ENCODE peak calls at places on chromosomes 11 and 22, in nine cellular contexts. One of them, this sample, is unnamed.

GRCh38 chr11:21268036-21268435 is 598.6 kb downstream of the NELL1 start:
- DNase-seq in glutamatergic neuron: no peak
- DNase-seq in right atrium auricular region: no peak
- DNase-seq in right lobe of liver: no peak
- DNase-seq in activated CD8-positive, alpha-beta T cell treated with anti-CD3 and anti-CD28 coated beads for 36 hours: no peak
- DNase-seq in NCI-H1417: no peak
- DNase-seq in NAMALWA: no peak
- DNase-seq in CD4-positive, alpha-beta memory T cell: no peak
- DNase-seq in DMS 273 treated with DMSO at 0.1 percent for 48 hours: no peak
- DNase-seq in this sample: no peak

GRCh38 chr11:112605093-112605666 is 344.5 kb upstream of the PLET1 start:
- DNase-seq in glutamatergic neuron: no peak
- DNase-seq in right atrium auricular region: no peak
- DNase-seq in right lobe of liver: no peak
- DNase-seq in activated CD8-positive, alpha-beta T cell treated with anti-CD3 and anti-CD28 coated beads for 36 hours: no peak
- DNase-seq in NCI-H1417: no peak
- DNase-seq in NAMALWA: no peak
- DNase-seq in CD4-positive, alpha-beta memory T cell: no peak
- DNase-seq in DMS 273 treated with DMSO at 0.1 percent for 48 hours: no peak
- DNase-seq in this sample: no peak

GRCh38 chr11:44065851-44066731 is at the start of gene ACCS:
- DNase-seq in glutamatergic neuron: peak
- DNase-seq in right atrium auricular region: peak
- DNase-seq in right lobe of liver: peak
- DNase-seq in activated CD8-positive, alpha-beta T cell treated with anti-CD3 and anti-CD28 coated beads for 36 hours: peak
- DNase-seq in NCI-H1417: peak
- DNase-seq in NAMALWA: no peak
- DNase-seq in CD4-positive, alpha-beta memory T cell: peak
- DNase-seq in DMS 273 treated with DMSO at 0.1 percent for 48 hours: peak
- DNase-seq in this sample: peak

GRCh38 chr11:112541140-112541901 is 280.7 kb upstream of the PLET1 start:
- DNase-seq in glutamatergic neuron: no peak
- DNase-seq in right atrium auricular region: no peak
- DNase-seq in right lobe of liver: no peak
- DNase-seq in activated CD8-positive, alpha-beta T cell treated with anti-CD3 and anti-CD28 coated beads for 36 hours: no peak
- DNase-seq in NCI-H1417: no peak
- DNase-seq in NAMALWA: no peak
- DNase-seq in CD4-positive, alpha-beta memory T cell: no peak
- DNase-seq in DMS 273 treated with DMSO at 0.1 percent for 48 hours: no peak
- DNase-seq in this sample: no peak

GRCh38 chr11:57482782-57483569 is 22.6 kb downstream of the RTN4RL2 start:
- DNase-seq in glutamatergic neuron: peak
- DNase-seq in right atrium auricular region: no peak
- DNase-seq in right lobe of liver: no peak
- DNase-seq in activated CD8-positive, alpha-beta T cell treated with anti-CD3 and anti-CD28 coated beads for 36 hours: peak
- DNase-seq in NCI-H1417: peak
- DNase-seq in NAMALWA: no peak
- DNase-seq in CD4-positive, alpha-beta memory T cell: peak
- DNase-seq in DMS 273 treated with DMSO at 0.1 percent for 48 hours: peak
- DNase-seq in this sample: no peak

GRCh38 chr11:63942803-63943202 is 4.0 kb downstream of the NAA40 start:
- DNase-seq in glutamatergic neuron: no peak
- DNase-seq in right atrium auricular region: no peak
- DNase-seq in right lobe of liver: no peak
- DNase-seq in activated CD8-positive, alpha-beta T cell treated with anti-CD3 and anti-CD28 coated beads for 36 hours: no peak
- DNase-seq in NCI-H1417: no peak
- DNase-seq in NAMALWA: no peak
- DNase-seq in CD4-positive, alpha-beta memory T cell: no peak
- DNase-seq in DMS 273 treated with DMSO at 0.1 percent for 48 hours: no peak
- DNase-seq in this sample: no peak

GRCh38 chr11:31236052-31236652 is 133.4 kb downstream of the DCDC1 start:
- DNase-seq in glutamatergic neuron: no peak
- DNase-seq in right atrium auricular region: no peak
- DNase-seq in right lobe of liver: no peak
- DNase-seq in activated CD8-positive, alpha-beta T cell treated with anti-CD3 and anti-CD28 coated beads for 36 hours: no peak
- DNase-seq in NCI-H1417: peak
- DNase-seq in NAMALWA: peak
- DNase-seq in CD4-positive, alpha-beta memory T cell: no peak
- DNase-seq in DMS 273 treated with DMSO at 0.1 percent for 48 hours: no peak
- DNase-seq in this sample: no peak

GRCh38 chr22:20566420-20567260 is 59.2 kb downstream of the MED15 start:
- DNase-seq in glutamatergic neuron: no peak
- DNase-seq in right atrium auricular region: no peak
- DNase-seq in right lobe of liver: no peak
- DNase-seq in activated CD8-positive, alpha-beta T cell treated with anti-CD3 and anti-CD28 coated beads for 36 hours: peak
- DNase-seq in NCI-H1417: no peak
- DNase-seq in NAMALWA: no peak
- DNase-seq in CD4-positive, alpha-beta memory T cell: peak
- DNase-seq in DMS 273 treated with DMSO at 0.1 percent for 48 hours: no peak
- DNase-seq in this sample: no peak

GRCh38 chr11:1130276-1131032 is 27.3 kb upstream of the MUC5AC start:
- DNase-seq in glutamatergic neuron: no peak
- DNase-seq in right atrium auricular region: no peak
- DNase-seq in right lobe of liver: no peak
- DNase-seq in activated CD8-positive, alpha-beta T cell treated with anti-CD3 and anti-CD28 coated beads for 36 hours: no peak
- DNase-seq in NCI-H1417: peak
- DNase-seq in NAMALWA: no peak
- DNase-seq in CD4-positive, alpha-beta memory T cell: no peak
- DNase-seq in DMS 273 treated with DMSO at 0.1 percent for 48 hours: no peak
- DNase-seq in this sample: no peak

GRCh38 chr11:57049749-57050148 is 61.0 kb downstream of the OR5AK2 start:
- DNase-seq in glutamatergic neuron: no peak
- DNase-seq in right atrium auricular region: no peak
- DNase-seq in right lobe of liver: no peak
- DNase-seq in activated CD8-positive, alpha-beta T cell treated with anti-CD3 and anti-CD28 coated beads for 36 hours: no peak
- DNase-seq in NCI-H1417: no peak
- DNase-seq in NAMALWA: no peak
- DNase-seq in CD4-positive, alpha-beta memory T cell: no peak
- DNase-seq in DMS 273 treated with DMSO at 0.1 percent for 48 hours: no peak
- DNase-seq in this sample: no peak

GRCh38 chr22:24525416-24526037 is 29.4 kb downstream of the GUCD1 start:
- DNase-seq in glutamatergic neuron: peak
- DNase-seq in right atrium auricular region: peak
- DNase-seq in right lobe of liver: peak
- DNase-seq in activated CD8-positive, alpha-beta T cell treated with anti-CD3 and anti-CD28 coated beads for 36 hours: peak
- DNase-seq in NCI-H1417: peak
- DNase-seq in NAMALWA: peak
- DNase-seq in CD4-positive, alpha-beta memory T cell: peak
- DNase-seq in DMS 273 treated with DMSO at 0.1 percent for 48 hours: peak
- DNase-seq in this sample: peak

GRCh38 chr11:118295834-118296454 is 8.6 kb upstream of the CD3E start:
- DNase-seq in glutamatergic neuron: no peak
- DNase-seq in right atrium auricular region: no peak
- DNase-seq in right lobe of liver: no peak
- DNase-seq in activated CD8-positive, alpha-beta T cell treated with anti-CD3 and anti-CD28 coated beads for 36 hours: peak
- DNase-seq in NCI-H1417: no peak
- DNase-seq in NAMALWA: peak
- DNase-seq in CD4-positive, alpha-beta memory T cell: peak
- DNase-seq in DMS 273 treated with DMSO at 0.1 percent for 48 hours: no peak
- DNase-seq in this sample: no peak

GRCh38 chr11:112884012-112884767 is 77.0 kb upstream of the NCAM1 start:
- DNase-seq in glutamatergic neuron: no peak
- DNase-seq in right atrium auricular region: no peak
- DNase-seq in right lobe of liver: no peak
- DNase-seq in activated CD8-positive, alpha-beta T cell treated with anti-CD3 and anti-CD28 coated beads for 36 hours: no peak
- DNase-seq in NCI-H1417: no peak
- DNase-seq in NAMALWA: no peak
- DNase-seq in CD4-positive, alpha-beta memory T cell: no peak
- DNase-seq in DMS 273 treated with DMSO at 0.1 percent for 48 hours: no peak
- DNase-seq in this sample: no peak

GRCh38 chr11:130827697-130828377 is 88.4 kb downstream of the SNX19 start:
- DNase-seq in glutamatergic neuron: peak
- DNase-seq in right atrium auricular region: peak
- DNase-seq in right lobe of liver: no peak
- DNase-seq in activated CD8-positive, alpha-beta T cell treated with anti-CD3 and anti-CD28 coated beads for 36 hours: peak
- DNase-seq in NCI-H1417: no peak
- DNase-seq in NAMALWA: peak
- DNase-seq in CD4-positive, alpha-beta memory T cell: no peak
- DNase-seq in DMS 273 treated with DMSO at 0.1 percent for 48 hours: peak
- DNase-seq in this sample: no peak

GRCh38 chr22:19820880-19821522 is 33.7 kb downstream of the GNB1L start:
- DNase-seq in glutamatergic neuron: no peak
- DNase-seq in right atrium auricular region: no peak
- DNase-seq in right lobe of liver: peak
- DNase-seq in activated CD8-positive, alpha-beta T cell treated with anti-CD3 and anti-CD28 coated beads for 36 hours: no peak
- DNase-seq in NCI-H1417: no peak
- DNase-seq in NAMALWA: no peak
- DNase-seq in CD4-positive, alpha-beta memory T cell: no peak
- DNase-seq in DMS 273 treated with DMSO at 0.1 percent for 48 hours: no peak
- DNase-seq in this sample: peak

This sample was measured in left lobe of liver.